ENCODE peak calls at places on chromosomes 7 and 10, in five cellular contexts. S, T, F, Y and J are unnamed samples.

GRCh38 chr10:124493191-124493936 is 31.7 kb downstream of the LHPP start:
- DNase-seq in T (no peak), S (no peak), Y (no peak), F (no peak), J (no peak)

GRCh38 chr7:42025635-42026375 is 211.2 kb downstream of the GLI3 start:
- DNase-seq in S (no peak), Y (no peak), F (no peak), T (no peak), J (no peak)

GRCh38 chr10:35172574-35172973 is 45.9 kb downstream of the CREM start:
- DNase-seq in Y (no peak), F (peak), T (no peak), S (peak), J (no peak)

GRCh38 chr7:105587899-105588690 is 6.8 kb upstream of the EFCAB10 start:
- DNase-seq in Y (no peak), S (peak), T (no peak), F (no peak), J (no peak)

GRCh38 chr10:126459878-126460481 is 71.7 kb upstream of the ADAM12 start:
- DNase-seq in F (no peak), T (no peak), S (peak), Y (peak), J (no peak)

GRCh38 chr10:18456984-18457383 is 194.4 kb downstream of the NSUN6 start:
- DNase-seq in T (no peak), F (no peak), S (no peak), Y (no peak), J (no peak)

GRCh38 chr7:131618391-131618790 is 62.0 kb upstream of the PODXL start:
- DNase-seq in F (no peak), T (no peak), S (no peak), Y (peak), J (no peak)

GRCh38 chr10:17445400-17445998 is 8.9 kb downstream of the ST8SIA6 start:
- DNase-seq in S (no peak), F (no peak), Y (peak), T (no peak), J (peak)

GRCh38 chr10:123952099-123952498 is 60.5 kb upstream of the CPXM2 start:
- DNase-seq in T (no peak), Y (no peak), F (no peak), S (no peak), J (no peak)

GRCh38 chr7:16660702-16661464 is 14.9 kb downstream of the BZW2 start:
- DNase-seq in S (peak), F (no peak), T (no peak), Y (peak), J (no peak)

GRCh38 chr7:79953130-79953529 is 181.5 kb upstream of the GNAI1 start:
- DNase-seq in T (no peak), Y (no peak), S (no peak), F (no peak), J (no peak)

GRCh38 chr10:34758447-34758996 is 56.6 kb downstream of the PARD3 start:
- DNase-seq in T (no peak), S (peak), F (no peak), Y (peak), J (no peak)

GRCh38 chr10:122033224-122033926 is 44.4 kb downstream of the TACC2 start:
- DNase-seq in Y (peak), F (no peak), S (no peak), T (no peak), J (peak)

GRCh38 chr7:29987821-29988317 is 1.7 kb downstream of the SCRN1 start:
- DNase-seq in S (peak), T (peak), Y (peak), F (no peak), J (no peak)

GRCh38 chr10:125273023-125273422 is 112.7 kb upstream of the CTBP2 start:
- DNase-seq in F (no peak), T (no peak), S (no peak), Y (no peak), J (no peak)

GRCh38 chr7:101077303-101078086 is 7.8 kb upstream of the TRIM56 start:
- DNase-seq in F (peak), T (peak), Y (peak), S (peak), J (peak)

GRCh38 chr7:139360210-139360947 is 685 bp downstream of the LUC7L2 start:
- DNase-seq in F (peak), S (peak), Y (peak), T (peak), J (peak)

GRCh38 chr7:40535678-40536077 is 400.9 kb downstream of the SUGCT start:
- DNase-seq in F (no peak), T (no peak), S (no peak), Y (no peak), J (no peak)

DNA sequence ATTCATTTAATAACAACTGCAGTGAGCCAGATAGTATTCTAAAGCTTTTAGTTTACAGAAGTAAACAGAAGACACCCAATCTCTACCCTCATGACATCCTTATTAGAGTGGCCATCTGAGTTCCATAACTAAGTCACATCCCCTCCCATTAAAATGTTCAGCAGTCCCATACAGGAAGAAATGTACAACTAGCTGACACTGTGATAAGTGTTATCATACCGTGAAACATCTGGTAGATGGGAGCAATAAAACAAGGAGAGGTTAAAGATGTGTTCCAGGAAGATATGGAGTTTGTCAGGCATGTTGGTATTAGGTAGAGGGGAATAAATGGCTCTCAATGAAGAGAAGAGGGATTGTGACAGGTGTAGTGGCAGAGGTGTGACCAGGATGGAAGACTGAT is 60.5 kb upstream of the CAV2 start:
- DNase-seq in T (no peak), S (no peak), F (no peak), Y (no peak), J (no peak)
- H3K27ac ChIP-seq in T (no peak), S (no peak), F (peak), Y (no peak), J (no peak)

DNA sequence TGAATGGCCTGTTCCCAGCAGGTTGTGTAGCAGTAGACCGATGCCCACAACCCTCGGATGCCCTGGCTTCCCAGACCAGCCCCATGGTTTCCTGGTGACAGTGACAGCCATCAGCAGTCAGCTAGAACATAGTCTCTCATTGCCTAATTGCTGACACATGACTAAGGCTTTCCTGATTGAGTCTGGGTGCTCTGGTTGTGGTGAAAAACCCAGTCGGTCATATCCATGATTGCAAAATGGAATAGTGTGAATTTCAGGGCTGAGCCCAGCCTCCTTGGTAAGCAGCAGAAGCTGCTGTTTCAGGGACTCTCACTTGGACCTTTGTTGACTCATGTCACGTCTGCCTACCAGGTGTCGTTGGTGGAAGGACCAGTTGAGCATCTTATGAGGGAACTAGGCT is 36.6 kb downstream of the POR start:
- DNase-seq in Y (peak), T (no peak), S (peak), F (no peak), J (no peak)
- H3K27ac ChIP-seq in Y (no peak), T (no peak), S (no peak), F (no peak), J (no peak)

DNA sequence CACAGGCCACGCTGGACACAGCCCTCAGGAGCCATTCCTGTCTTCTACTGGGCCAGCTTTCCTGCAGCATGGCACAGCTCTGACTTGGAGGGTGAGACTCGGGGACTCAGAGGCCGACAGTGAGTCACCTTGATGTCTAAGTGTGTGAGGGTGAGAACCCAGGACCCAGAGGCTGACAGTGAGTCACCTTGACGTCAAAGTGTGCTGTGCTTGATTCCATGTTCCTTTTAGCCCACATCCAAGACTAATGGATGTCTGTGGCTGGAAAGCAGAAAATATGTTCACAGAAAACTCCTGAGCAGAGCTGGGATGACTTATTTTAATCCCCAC is 6.0 kb upstream of the FAM170B start:
- DNase-seq in S (peak), T (no peak), Y (peak), F (no peak), J (no peak)
- H3K27ac ChIP-seq in S (peak), T (peak), Y (peak), F (peak), J (no peak)

DNA sequence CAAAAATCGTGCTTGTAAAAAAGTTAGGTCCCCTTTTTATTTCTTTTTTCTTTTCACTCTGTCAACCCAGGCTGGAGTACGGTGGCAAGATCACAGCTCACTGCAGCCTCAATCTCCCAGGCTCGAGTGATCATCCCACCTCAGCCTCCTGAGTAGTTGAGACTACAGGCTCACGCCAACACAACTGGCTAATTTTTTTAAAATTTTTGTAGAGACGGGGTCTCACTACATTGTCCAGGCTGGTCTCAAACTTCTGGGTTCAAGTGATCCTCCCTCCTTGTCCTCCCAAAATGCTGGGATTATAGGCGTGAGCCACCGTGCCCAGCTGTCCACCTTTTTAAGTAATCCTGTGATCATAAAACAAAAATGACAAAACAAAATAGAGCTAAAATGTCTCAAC is 19.4 kb upstream of the ARHGAP12 start:
- DNase-seq in S (no peak), F (no peak), Y (no peak), T (no peak), J (no peak)
- H3K27ac ChIP-seq in S (peak), F (peak), Y (no peak), T (no peak), J (peak)

DNA sequence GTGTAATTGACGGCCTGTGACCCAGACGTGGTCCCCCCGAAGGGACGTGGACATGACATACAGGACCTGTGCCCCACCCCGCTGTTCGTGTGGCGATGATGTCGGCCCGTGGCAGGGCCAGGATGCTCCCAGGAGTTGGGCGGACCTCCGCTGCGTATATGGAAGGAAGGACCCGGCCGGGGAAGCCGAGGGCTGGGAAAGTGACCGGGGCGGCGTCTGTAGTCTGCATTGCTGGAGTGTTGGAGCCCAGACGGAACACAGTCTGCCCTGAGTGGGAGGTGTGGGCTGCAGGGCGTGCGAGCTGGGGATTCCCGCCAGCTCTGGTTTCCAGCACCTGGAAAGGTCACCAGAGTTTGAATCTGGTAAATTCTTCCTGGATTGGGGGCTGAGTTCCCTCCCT is 45.0 kb upstream of the FOXL3 start:
- DNase-seq in S (no peak), T (peak), Y (no peak), F (no peak), J (no peak)
- H3K27ac ChIP-seq in S (no peak), T (no peak), Y (no peak), F (peak), J (no peak)

GRCh38 chr10:14880201-14880600 is 1.5 kb downstream of the SUV39H2 start:
- DNase-seq in F (no peak), S (no peak), T (no peak), Y (peak), J (no peak)
- H3K27ac ChIP-seq in F (no peak), S (no peak), T (no peak), Y (no peak), J (no peak)

GRCh38 chr10:16141499-16141898 is 281.2 kb upstream of the MINDY3 start:
- DNase-seq in S (no peak), F (no peak), Y (no peak), T (no peak), J (no peak)
- H3K27ac ChIP-seq in S (no peak), F (no peak), Y (no peak), T (no peak), J (no peak)

GRCh38 chr7:127976056-127976455 is 55.2 kb downstream of the LRRC4 start:
- DNase-seq in S (no peak), T (no peak), F (no peak), Y (no peak), J (no peak)
- H3K27ac ChIP-seq in S (no peak), T (no peak), F (no peak), Y (no peak), J (no peak)

GRCh38 chr10:106894675-106895074 is 269.8 kb downstream of the SORCS1 start:
- DNase-seq in S (no peak), Y (no peak), T (no peak), F (peak), J (no peak)
- H3K27ac ChIP-seq in S (no peak), Y (no peak), T (no peak), F (peak), J (no peak)

DNA sequence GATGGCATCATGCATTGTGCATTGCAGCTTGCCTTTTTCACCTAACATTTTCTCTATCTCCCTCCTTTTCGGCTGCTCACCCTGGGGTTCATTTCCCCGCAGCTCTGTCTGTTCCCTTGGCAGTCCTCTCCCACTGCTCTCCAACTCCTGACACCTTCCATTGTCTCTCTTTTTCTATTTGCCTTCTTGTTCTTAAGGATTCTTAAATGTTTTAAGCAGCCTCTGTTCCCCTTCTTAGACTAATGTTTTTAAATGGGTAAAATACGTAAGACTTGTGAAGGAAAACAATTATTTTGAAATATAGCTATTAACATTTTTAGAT is 19.4 kb downstream of the BMPR1A start:
- DNase-seq in S (no peak), T (no peak), F (no peak), Y (no peak), J (no peak)
- H3K27ac ChIP-seq in S (no peak), T (no peak), F (no peak), Y (no peak), J (no peak)